ENCODE peak calls at places on chromosomes 5 and 9, in ten cellular contexts. W is CD8-positive, alpha-beta T cell; V is cardiac muscle cell; T is endothelial cell; K is heart left ventricle; Q is left lung; J is CD4-positive, alpha-beta T cell; Y is foreskin fibroblast; I is cardiac fibroblast; F is left ventricle myocardium inferior. Z is an unnamed sample.

GRCh38 chr9:134950404-134950760 is 32.7 kb upstream of the FCN1 start:
- DNase-seq in W (no peak), V (no peak), T (no peak), K (no peak), Q (peak), J (no peak), Y (no peak), I (no peak), F (no peak), Z (no peak)

GRCh38 chr5:44365351-44365750 is 23.9 kb downstream of the FGF10 start:
- DNase-seq in W (no peak), V (no peak), T (no peak), K (no peak), Q (no peak), J (no peak), Y (peak), I (peak), F (no peak), Z (no peak)

GRCh38 chr9:20988916-20989315 is 42.5 kb downstream of the HACD4 start:
- DNase-seq in W (no peak), V (no peak), T (no peak), K (no peak), Q (no peak), J (no peak), Y (peak), I (peak), F (no peak), Z (no peak)

GRCh38 chr9:17453751-17454150 is 125.1 kb upstream of the SH3GL2 start:
- DNase-seq in W (no peak), V (no peak), T (no peak), K (no peak), Q (no peak), J (no peak), Y (no peak), I (no peak), F (no peak), Z (no peak)

GRCh38 chr9:99023229-99023628 is 79.5 kb downstream of the COL15A1 start:
- DNase-seq in W (no peak), V (no peak), T (no peak), K (peak), Q (no peak), J (no peak), Y (no peak), I (no peak), F (no peak), Z (no peak)

GRCh38 chr9:80041821-80042220 is 470.1 kb downstream of the TLE4 start:
- DNase-seq in W (no peak), V (no peak), T (no peak), K (no peak), Q (no peak), J (no peak), Y (no peak), I (no peak), F (no peak), Z (no peak)

GRCh38 chr5:100479079-100479688 is 56.0 kb upstream of the FAM174A start:
- DNase-seq in W (no peak), V (peak), T (no peak), K (no peak), Q (no peak), J (no peak), Y (no peak), I (peak), F (no peak), Z (no peak)

GRCh38 chr5:11588803-11589202 is 315.4 kb downstream of the CTNND2 start:
- DNase-seq in W (no peak), V (no peak), T (peak), K (no peak), Q (no peak), J (no peak), Y (no peak), I (no peak), F (no peak), Z (no peak)

GRCh38 chr5:163478982-163479271 is 18.5 kb downstream of the HMMR start:
- DNase-seq in W (no peak), V (no peak), T (no peak), K (no peak), Q (no peak), J (no peak), Y (no peak), I (no peak), F (no peak), Z (no peak)

GRCh38 chr5:34891981-34892380 is 23.3 kb downstream of the RAD1 start:
- DNase-seq in W (no peak), V (no peak), T (no peak), K (peak), Q (no peak), J (no peak), Y (peak), I (peak), F (no peak), Z (no peak)

GRCh38 chr5:59325070-59325469 is 568.5 kb downstream of the PDE4D start:
- DNase-seq in W (no peak), V (no peak), T (no peak), K (no peak), Q (no peak), J (no peak), Y (no peak), I (no peak), F (no peak), Z (no peak)

GRCh38 chr5:150017606-150018005 is 17.1 kb downstream of the HMGXB3 start:
- DNase-seq in W (no peak), V (no peak), T (no peak), K (no peak), Q (no peak), J (no peak), Y (peak), I (peak), F (no peak), Z (no peak)

GRCh38 chr9:103661663-103662062 is 432.4 kb upstream of the SMC2 start:
- DNase-seq in W (no peak), V (no peak), T (no peak), K (no peak), Q (no peak), J (no peak), Y (no peak), I (peak), F (no peak), Z (no peak)

GRCh38 chr9:137046094-137046787 is at the start of gene NPDC1:
- DNase-seq in W (peak), V (peak), T (peak), K (peak), Q (peak), J (peak), Y (peak), I (peak), F (peak), Z (peak)

GRCh38 chr9:135110416-135110815 is 22.9 kb downstream of the OLFM1 start:
- DNase-seq in W (no peak), V (no peak), T (no peak), K (no peak), Q (no peak), J (no peak), Y (no peak), I (no peak), F (no peak), Z (no peak)

GRCh38 chr9:95086564-95086955 is 230.9 kb downstream of the FANCC start:
- DNase-seq in W (no peak), V (no peak), T (no peak), K (no peak), Q (no peak), J (no peak), Y (no peak), I (no peak), F (no peak), Z (no peak)

GRCh38 chr9:95088421-95089161 is 228.9 kb downstream of the FANCC start:
- DNase-seq in W (no peak), V (no peak), T (no peak), K (no peak), Q (no peak), J (no peak), Y (no peak), I (no peak), F (no peak), Z (no peak)

GRCh38 chr9:95085861-95086563 is 231.5 kb downstream of the FANCC start:
- DNase-seq in W (no peak), V (peak), T (no peak), K (no peak), Q (no peak), J (no peak), Y (no peak), I (no peak), F (no peak), Z (peak)

GRCh38 chr9:95089257-95089873 is 228.1 kb downstream of the FANCC start:
- DNase-seq in W (no peak), V (no peak), T (no peak), K (no peak), Q (no peak), J (no peak), Y (no peak), I (no peak), F (no peak), Z (no peak)

GRCh38 chr9:95087659-95088242 is 229.8 kb downstream of the FANCC start:
- DNase-seq in W (no peak), V (no peak), T (no peak), K (no peak), Q (no peak), J (no peak), Y (no peak), I (no peak), F (no peak), Z (no peak)
- TF ChIP-seq CTCF in W (no peak), V (no peak), T (no peak), K (peak), Q (no peak), J (no peak), Y (no peak), I (no peak), F (peak), Z (no peak)

DNA sequence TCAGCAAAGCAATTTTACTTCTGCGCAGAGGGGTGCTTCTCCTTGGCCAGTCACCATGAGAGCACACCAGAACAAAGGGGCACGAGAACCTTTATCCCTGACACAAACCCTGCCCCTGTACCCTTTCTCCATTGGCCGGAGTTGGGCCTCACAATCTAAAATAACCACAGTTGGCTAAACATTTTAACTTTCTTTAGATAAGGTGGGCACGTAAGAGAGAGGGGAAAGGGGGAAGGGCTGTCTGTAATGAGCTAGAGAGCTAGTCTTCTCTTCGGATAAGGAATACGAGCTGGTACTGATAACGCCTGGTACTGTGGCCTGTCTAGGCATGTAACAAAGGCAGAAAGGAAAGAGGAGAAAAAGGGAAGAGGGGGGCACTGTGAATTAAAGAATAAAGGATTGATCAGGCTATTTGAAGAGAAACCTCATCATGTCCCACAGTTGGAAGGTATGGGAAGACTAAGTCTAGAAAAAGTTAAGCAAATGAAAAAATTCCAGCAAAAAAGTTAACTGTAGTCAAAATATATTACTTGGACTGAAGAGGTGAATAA is 1.8 kb upstream of the IARS1 start:
- DNase-seq in W (no peak), V (peak), T (no peak), K (no peak), Q (no peak), J (no peak), Y (no peak), I (no peak), F (no peak), Z (no peak)
- TF ChIP-seq CTCF in W (no peak), V (no peak), T (no peak), K (no peak), Q (no peak), J (no peak), Y (no peak), I (no peak), F (no peak), Z (no peak)

DNA sequence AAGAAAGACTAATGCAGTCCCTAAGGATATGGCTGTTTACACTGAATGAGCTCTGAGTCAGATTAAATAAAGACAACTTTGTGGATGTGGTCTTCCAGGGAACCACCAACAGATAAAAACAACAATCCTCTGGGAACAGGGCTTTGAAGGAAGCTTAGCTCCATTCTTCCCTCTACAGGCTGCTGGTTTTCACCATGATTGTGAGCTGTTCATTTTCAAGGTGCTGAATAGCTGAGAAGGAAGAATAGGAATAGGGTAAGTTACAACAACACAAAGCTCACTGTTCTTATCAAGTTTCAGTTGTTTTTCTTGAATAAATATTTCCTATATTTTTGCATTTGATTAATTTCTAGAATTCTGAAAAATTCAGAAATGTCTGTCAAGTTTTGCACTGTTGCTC is 25.9 kb upstream of the PTAR1 start:
- DNase-seq in W (no peak), V (peak), T (no peak), K (no peak), Q (no peak), J (no peak), Y (peak), I (peak), F (no peak), Z (no peak)
- TF ChIP-seq CTCF in W (no peak), V (peak), T (no peak), K (no peak), Q (no peak), J (no peak), Y (peak), I (peak), F (no peak), Z (no peak)

GRCh38 chr5:98638111-98638510 is 135.4 kb upstream of the RGMB start:
- DNase-seq in W (no peak), V (no peak), T (no peak), K (no peak), Q (no peak), J (no peak), Y (peak), I (no peak), F (no peak), Z (no peak)
- TF ChIP-seq CTCF in W (no peak), V (no peak), T (no peak), K (no peak), Q (no peak), J (no peak), Y (no peak), I (no peak), F (no peak), Z (no peak)

GRCh38 chr9:101440714-101441230 is 5.2 kb upstream of the ALDOB start:
- DNase-seq in W (no peak), V (no peak), T (no peak), K (no peak), Q (no peak), J (no peak), Y (no peak), I (no peak), F (no peak), Z (no peak)
- TF ChIP-seq CTCF in W (no peak), V (no peak), T (no peak), K (no peak), Q (no peak), J (no peak), Y (no peak), I (no peak), F (no peak), Z (no peak)

Z was measured in omental fat pad.